ENCODE peak calls at places on chromosomes 5 and 9, in nine cellular contexts. G is T-helper 17 cell; B is activated CD8-positive, alpha-beta memory T cell treated with anti-CD3 and anti-CD28 coated beads, Interleukin-2, amount 10 ng/mL, durations not matched to agents 7 days and 5 days; E is GM23338; K is A549; W is CD8-positive, alpha-beta T cell; R is left cardiac atrium; N is psoas muscle; A is omental fat pad. V is an unnamed sample.

GRCh38 chr5:128241071-128241695 is 157.6 kb downstream of the SLC12A2 start:
- ATAC-seq in R (no peak), K (no peak), N (no peak), W (no peak), E (no peak), G (no peak), B (no peak), A (no peak), V (no peak)

GRCh38 chr9:125484632-125485282 is 222.3 kb downstream of the MAPKAP1 start:
- ATAC-seq in W (no peak), R (peak), G (no peak), E (no peak), A (peak), N (peak), B (no peak), K (no peak), V (peak)

GRCh38 chr5:142540774-142541466 is 145.0 kb downstream of the FGF1 start:
- ATAC-seq in K (no peak), E (no peak), W (no peak), B (no peak), R (peak), G (no peak), N (peak), A (no peak), V (peak)

GRCh38 chr9:131125038-131125287 is 423 bp upstream of the NUP214 start:
- ATAC-seq in A (peak), R (no peak), K (peak), E (peak), G (no peak), N (no peak), B (no peak), W (no peak), V (no peak)

GRCh38 chr5:141507387-141508091 is 18.7 kb downstream of the PCDHGC5 start:
- ATAC-seq in A (no peak), W (no peak), K (no peak), G (no peak), R (peak), B (no peak), E (no peak), N (peak), V (peak)

GRCh38 chr5:154228696-154229095 is 38.2 kb downstream of the GALNT10 start:
- ATAC-seq in G (no peak), K (no peak), A (no peak), E (no peak), B (peak), R (no peak), W (no peak), N (no peak), V (no peak)

GRCh38 chr5:30839956-30840355 is 353.5 kb upstream of the CDH6 start:
- ATAC-seq in W (no peak), N (peak), E (no peak), A (no peak), K (no peak), B (no peak), R (peak), G (no peak), V (no peak)

GRCh38 chr5:181245427-181246275 is 1.9 kb upstream of the RACK1 start:
- ATAC-seq in R (no peak), W (no peak), G (no peak), B (no peak), N (no peak), E (peak), K (peak), A (no peak), V (no peak)

GRCh38 chr5:55231029-55231475 is 2.4 kb downstream of the CCNO start:
- ATAC-seq in W (peak), N (no peak), R (no peak), E (no peak), B (no peak), K (no peak), A (no peak), G (no peak), V (no peak)

GRCh38 chr5:56610093-56610698 is 205.2 kb upstream of the MAP3K1 start:
- ATAC-seq in A (no peak), R (no peak), B (peak), N (no peak), G (peak), E (no peak), K (no peak), W (peak), V (no peak)

GRCh38 chr9:33455952-33456351 is 8.6 kb upstream of the AQP3 start:
- ATAC-seq in B (no peak), N (no peak), K (no peak), E (no peak), A (no peak), R (no peak), W (no peak), G (peak), V (no peak)

V was measured in gastroesophageal sphincter.